ENCODE peak calls at places on chromosomes 12 and 14, in four cellular contexts. F is mesothelial cell of epicardium, T is renal cortical epithelial cell, X is SJSA1. Y is an unnamed sample.

GRCh38 chr14:74619672-74620131 is 7.7 kb upstream of the LTBP2 start:
- DNase-seq in F (no peak), T (peak), X (peak), Y (peak)

GRCh38 chr12:53481957-53482586 is 17.2 kb downstream of the MAP3K12 start:
- DNase-seq in F (no peak), T (no peak), X (no peak), Y (no peak)

GRCh38 chr12:32870716-32871115 is 25.9 kb downstream of the PKP2 start:
- DNase-seq in F (no peak), T (no peak), X (no peak), Y (no peak)

GRCh38 chr14:77264466-77265186 is 6.4 kb downstream of the NGB start:
- DNase-seq in F (no peak), T (no peak), X (no peak), Y (no peak)

GRCh38 chr14:102530828-102531478 is 21.4 kb upstream of the ANKRD9 start:
- DNase-seq in F (no peak), T (peak), X (no peak), Y (no peak)

GRCh38 chr12:48969847-48970701 is 1.5 kb downstream of the WNT10B start:
- DNase-seq in F (no peak), T (no peak), X (no peak), Y (no peak)

GRCh38 chr12:9241301-9241700 is 33.1 kb upstream of the PZP start:
- DNase-seq in F (no peak), T (no peak), X (no peak), Y (no peak)

GRCh38 chr12:110307372-110307771 is 26.3 kb downstream of the ATP2A2 start:
- DNase-seq in F (no peak), T (no peak), X (peak), Y (no peak)

GRCh38 chr14:101905614-101906013 is 58.8 kb upstream of the DYNC1H1 start:
- DNase-seq in F (no peak), T (no peak), X (no peak), Y (no peak)

GRCh38 chr14:69673578-69674305 is 62.3 kb downstream of the SUSD6 start:
- DNase-seq in F (no peak), T (peak), X (no peak), Y (no peak)

GRCh38 chr14:93200553-93200952 is 6.3 kb downstream of the GON7 start:
- DNase-seq in F (no peak), T (no peak), X (no peak), Y (no peak)

Y was measured in suprapubic skin.